ENCODE peak calls at places on chromosome 5, in ten cellular contexts. W, M, J, C, I, X, G, Y, N and Z are unnamed samples.

GRCh38 chr5:157745041-157745456 is 1.5 kb downstream of the LSM11 start:
- DNase-seq in I (no peak), C (no peak), M (no peak), J (no peak), G (no peak), Y (no peak), X (no peak), W (no peak), N (no peak), Z (no peak)

GRCh38 chr5:134083517-134083916 is 31.0 kb upstream of the TCF7 start:
- DNase-seq in X (no peak), G (no peak), C (no peak), W (no peak), J (peak; percentile 51), N (no peak), I (no peak), M (no peak), Y (no peak), Z (no peak)

GRCh38 chr5:169440107-169440701 is 139.3 kb upstream of the SLIT3 start:
- DNase-seq in N (no peak), M (no peak), W (no peak), C (no peak), X (no peak), J (no peak), Y (no peak), I (no peak), G (no peak), Z (no peak)

GRCh38 chr5:175181331-175181730 is 262.7 kb downstream of the DRD1 start:
- DNase-seq in C (no peak), G (no peak), X (no peak), J (no peak), W (no peak), Y (no peak), N (no peak), I (no peak), M (no peak), Z (no peak)

GRCh38 chr5:150544606-150545219 is 36.8 kb downstream of the NDST1 start:
- DNase-seq in I (peak; percentile 44), N (no peak), J (peak; percentile 85), G (peak; percentile 95), W (peak; percentile 42), M (peak; percentile 76), C (peak; percentile 27), Y (peak; percentile 89), X (peak; percentile 88), Z (no peak)

GRCh38 chr5:35488786-35489185 is 128.9 kb upstream of the SPEF2 start:
- DNase-seq in Y (no peak), M (no peak), W (no peak), J (no peak), C (no peak), G (no peak), N (no peak), X (peak; percentile 30), I (no peak), Z (no peak)

GRCh38 chr5:15992918-15993317 is 186.7 kb downstream of the MARCHF11 start:
- DNase-seq in M (no peak), G (no peak), Y (no peak), J (no peak), X (no peak), C (no peak), W (no peak), I (no peak), N (no peak), Z (no peak)

GRCh38 chr5:168136340-168136739 is 155.1 kb upstream of the WWC1 start:
- DNase-seq in G (no peak), C (no peak), J (no peak), X (no peak), Y (no peak), M (no peak), I (no peak), W (no peak), N (no peak), Z (no peak)

GRCh38 chr5:137858223-137858916 is 9.3 kb upstream of the MYOT start:
- DNase-seq in X (peak; percentile 86), I (no peak), N (no peak), C (no peak), J (no peak), W (no peak), Y (peak; percentile 69), M (peak; percentile 44), G (peak; percentile 31), Z (no peak)

GRCh38 chr5:34833991-34834793 is 4.8 kb upstream of the TTC23L start:
- DNase-seq in C (no peak), X (no peak), N (no peak), I (no peak), J (no peak), Y (no peak), M (no peak), G (no peak), W (no peak), Z (no peak)

GRCh38 chr5:133902521-133903118 is 65.8 kb downstream of the C5orf15 start:
- DNase-seq in J (no peak), I (no peak), Y (no peak), X (peak; percentile 51), N (no peak), M (no peak), G (no peak), W (no peak), C (no peak), Z (no peak)

GRCh38 chr5:174511711-174512253 is 212.6 kb upstream of the MSX2 start:
- DNase-seq in X (no peak), C (no peak), W (no peak), N (no peak), M (no peak), I (no peak), Y (no peak), J (no peak), G (no peak), Z (no peak)

GRCh38 chr5:134714120-134714519 is 24.2 kb upstream of the CAMLG start:
- DNase-seq in N (peak; percentile 15), M (no peak), J (no peak), I (no peak), Y (no peak), X (no peak), W (no peak), G (no peak), C (no peak), Z (no peak)

GRCh38 chr5:91219803-91220371 is 163.2 kb downstream of the ARRDC3 start:
- DNase-seq in G (peak; percentile 32), Y (peak; percentile 50), I (peak; percentile 16), C (no peak), X (peak; percentile 57), J (no peak), N (no peak), W (peak; percentile 7), M (peak; percentile 48), Z (no peak)

GRCh38 chr5:100826133-100826532 is 76.9 kb downstream of the ST8SIA4 start:
- DNase-seq in N (no peak), C (no peak), I (no peak), Y (no peak), M (no peak), X (no peak), W (no peak), G (peak; percentile 15), J (no peak), Z (no peak)

GRCh38 chr5:181221792-181222629 is 1.1 kb upstream of the TRIM41 start:
- DNase-seq in C (no peak), X (no peak), J (peak; percentile 100), I (peak; percentile 97), G (peak; percentile 69), N (peak; percentile 56), Y (peak; percentile 97), W (peak; percentile 98), M (peak; percentile 96), Z (no peak)

GRCh38 chr5:112228672-112229071 is 190.4 kb downstream of the EPB41L4A start:
- DNase-seq in C (no peak), N (peak; percentile 20), I (no peak), M (no peak), Y (no peak), J (no peak), W (no peak), G (no peak), X (no peak), Z (no peak)

GRCh38 chr5:146540421-146540820 is 24.4 kb upstream of the GPR151 start:
- DNase-seq in M (no peak), Y (no peak), N (no peak), G (no peak), X (no peak), J (no peak), W (no peak), C (no peak), I (no peak), Z (no peak)